ENCODE peak calls at places on chromosomes 12 and 14, in four cellular contexts. P is left ventricle myocardium inferior, V is T-helper 1 cell, L is posterior cingulate gyrus. I is an unnamed sample.
A peak's percentile ranks its signal among the peaks of the same experiment; 100 is the strongest.

GRCh38 chr12:111585619-111586135 is 13.4 kb downstream of the ATXN2 start:
- DNase-seq in P (no peak), V (no peak), L (no peak), I (no peak)

GRCh38 chr12:15796493-15797141 is 7.4 kb upstream of the EPS8 start:
- DNase-seq in P (no peak), V (no peak), L (no peak), I (no peak)

GRCh38 chr12:131132118-131132892 is 178.6 kb downstream of the ADGRD1 start:
- DNase-seq in P (peak; percentile 70), V (peak; percentile 58), L (peak; percentile 69), I (peak; percentile 86)

GRCh38 chr14:105840266-105841021 is 314.1 kb downstream of the TMEM121 start:
- DNase-seq in P (no peak), V (no peak), L (no peak), I (no peak)

GRCh38 chr12:99147150-99147549 is 500.4 kb upstream of the GARIN6 start:
- DNase-seq in P (no peak), V (no peak), L (no peak), I (no peak)

GRCh38 chr14:32711103-32711680 is 227.5 kb upstream of the NPAS3 start:
- DNase-seq in P (no peak), V (no peak), L (peak; percentile 28), I (no peak)

GRCh38 chr12:25352078-25352918 is 101.6 kb upstream of the KRAS start:
- DNase-seq in P (no peak), V (no peak), L (no peak), I (no peak)

GRCh38 chr12:76375939-76376338 is 27.7 kb upstream of the BBS10 start:
- DNase-seq in P (no peak), V (no peak), L (no peak), I (no peak)

GRCh38 chr12:45130881-45131281 is 80.0 kb upstream of the DBX2 start:
- DNase-seq in P (no peak), V (no peak), L (peak; percentile 57), I (peak; percentile 23)

GRCh38 chr12:13851828-13852227 is 129.6 kb downstream of the GRIN2B start:
- DNase-seq in P (no peak), V (no peak), L (no peak), I (no peak)

GRCh38 chr14:101225729-101226152 is 322.2 kb upstream of the RTL1 start:
- DNase-seq in P (no peak), V (no peak), L (no peak), I (no peak)

GRCh38 chr12:22299294-22299912 is 35.1 kb downstream of the ST8SIA1 start:
- DNase-seq in P (no peak), V (no peak), L (no peak), I (no peak)

GRCh38 chr12:107330901-107331431 is 237.6 kb upstream of the CRY1 start:
- DNase-seq in P (no peak), V (no peak), L (no peak), I (no peak)

GRCh38 chr12:7959278-7960063 is 23.5 kb upstream of the SLC2A3 start:
- DNase-seq in P (no peak), V (peak; percentile 23), L (no peak), I (peak; percentile 50)

GRCh38 chr14:68815288-68816182 is 22.7 kb upstream of the ZFP36L1 start:
- DNase-seq in P (no peak), V (no peak), L (no peak), I (peak; percentile 48)

GRCh38 chr12:126676426-126676825 is 1590.5 kb upstream of the TMEM132C start:
- DNase-seq in P (no peak), V (no peak), L (no peak), I (no peak)

GRCh38 chr12:49959570-49960473 is 1.9 kb upstream of the AQP5 start:
- DNase-seq in P (no peak), V (no peak), L (no peak), I (no peak)

GRCh38 chr14:95290769-95291440 is 28.8 kb downstream of the CLMN start:
- DNase-seq in P (peak; percentile 64), V (no peak), L (no peak), I (no peak)

GRCh38 chr14:68633131-68633991 is 159.5 kb downstream of the ZFP36L1 start:
- DNase-seq in P (peak; percentile 63), V (no peak), L (peak; percentile 63), I (peak; percentile 30)

GRCh38 chr12:46153267-46153872 is 115.5 kb downstream of the SLC38A1 start:
- DNase-seq in P (no peak), V (no peak), L (no peak), I (peak; percentile 10)

I was measured in B cell.